ENCODE peak calls at places on chromosome 12, in four cellular contexts. F is fibroblast of mammary gland, R is T-helper 9 cell, X is cardiac muscle cell. A is an unnamed sample.
A peak's percentile ranks its signal among the peaks of the same experiment; 100 is the strongest.

GRCh38 chr12:104722541-104723534 is 235.3 kb downstream of the SLC41A2 start:
- DNase-seq in X (no peak), R (no peak), F (no peak), A (peak; percentile 93)

GRCh38 chr12:38282886-38283285 is 33.7 kb upstream of the ALG10B start:
- DNase-seq in F (no peak), X (no peak), R (no peak), A (no peak)

GRCh38 chr12:116406529-116406928 is 129.0 kb upstream of the MED13L start:
- DNase-seq in R (no peak), X (peak; percentile 90), F (peak; percentile 96), A (peak; percentile 68)

GRCh38 chr12:15164997-15165659 is 56.1 kb downstream of the RERG start:
- DNase-seq in F (peak; percentile 60), X (peak; percentile 52), R (no peak), A (no peak)

GRCh38 chr12:104605685-104606084 is 148.9 kb downstream of the CHST11 start:
- DNase-seq in R (no peak), F (peak; percentile 74), X (no peak), A (no peak)

GRCh38 chr12:8823565-8824300 is 1.3 kb downstream of the A2ML1 start:
- DNase-seq in F (peak; percentile 16), X (peak; percentile 46), R (no peak), A (no peak)

GRCh38 chr12:107126688-107127481 is 33.5 kb upstream of the CRY1 start:
- DNase-seq in X (peak; percentile 27), F (peak; percentile 22), R (no peak), A (peak; percentile 43)

GRCh38 chr12:31325524-31325875 is 450 bp downstream of the SINHCAF start:
- DNase-seq in R (peak; percentile 4), F (no peak), X (no peak), A (no peak)

GRCh38 chr12:29735604-29736003 is 48.1 kb downstream of the TMTC1 start:
- DNase-seq in F (no peak), R (no peak), X (no peak), A (no peak)

GRCh38 chr12:2691001-2691339 is 103.8 kb upstream of the FKBP4 start:
- DNase-seq in X (peak; percentile 51), R (peak; percentile 31), F (peak; percentile 31), A (no peak)

GRCh38 chr12:62659457-62660295 is 193.1 kb downstream of the MON2 start:
- DNase-seq in F (no peak), X (no peak), R (no peak), A (no peak)

GRCh38 chr12:53128780-53129747 is 25.8 kb downstream of the SOAT2 start:
- DNase-seq in R (no peak), X (no peak), F (no peak), A (no peak)

GRCh38 chr12:42145552-42146215 is 1.0 kb upstream of the GXYLT1 start:
- DNase-seq in X (no peak), R (no peak), F (peak; percentile 28), A (no peak)

GRCh38 chr12:26338574-26339572 is 143.5 kb downstream of the SSPN start:
- DNase-seq in X (peak; percentile 32), F (peak; percentile 56), R (no peak), A (no peak)

GRCh38 chr12:97801471-97802045 is 339.0 kb downstream of the RMST start:
- DNase-seq in X (no peak), F (no peak), R (no peak), A (no peak)

GRCh38 chr12:46373303-46374182 is 970 bp upstream of the SLC38A2 start:
- DNase-seq in R (peak; percentile 25), X (peak; percentile 68), F (no peak), A (peak; percentile 73)

GRCh38 chr12:122835693-122836026 is 403 bp downstream of the HIP1R start:
- DNase-seq in X (peak; percentile 9), F (no peak), R (no peak), A (no peak)

GRCh38 chr12:113071063-113071426 is 14.5 kb downstream of the DTX1 start:
- DNase-seq in F (no peak), X (no peak), R (no peak), A (no peak)

GRCh38 chr12:95733156-95733825 is 57.3 kb downstream of the NTN4 start:
- DNase-seq in X (peak; percentile 18), F (peak; percentile 84), R (no peak), A (no peak)

GRCh38 chr12:22395666-22396065 is 61.2 kb upstream of the ST8SIA1 start:
- DNase-seq in R (no peak), F (no peak), X (no peak), A (no peak)